ENCODE peak calls at places on chromosomes 2 and 18, in five cellular contexts. Z is adrenal gland, R is cardiac fibroblast, M is HFFc6, P is GM20000. H is an unnamed sample.

GRCh38 chr18:60202702-60203101 is 169.9 kb downstream of the MC4R start:
- DNase-seq in P (no peak), R (no peak), Z (no peak), M (no peak), H (no peak)

GRCh38 chr18:25335676-25336075 is 16.3 kb downstream of the ZNF521 start:
- DNase-seq in P (no peak), M (no peak), Z (peak), R (no peak), H (no peak)

GRCh38 chr2:100959225-100959880 is 42.7 kb upstream of the RPL31 start:
- DNase-seq in Z (no peak), M (peak), R (peak), P (no peak), H (no peak)

GRCh38 chr2:191318729-191319078 is 73.5 kb downstream of the MYO1B start:
- DNase-seq in Z (no peak), P (no peak), M (peak), R (peak), H (no peak)

GRCh38 chr2:237157551-237158102 is 71.9 kb downstream of the COPS8 start:
- DNase-seq in M (no peak), Z (no peak), R (no peak), P (no peak), H (no peak)

GRCh38 chr2:240255165-240255491 is 114.7 kb upstream of the OTOS start:
- DNase-seq in R (no peak), P (no peak), Z (no peak), M (no peak), H (no peak)

GRCh38 chr2:217912030-217913024 is 90.5 kb downstream of the TNS1 start:
- DNase-seq in P (no peak), M (no peak), Z (no peak), R (no peak), H (no peak)

GRCh38 chr2:218448934-218449333 is 30.0 kb downstream of the VIL1 start:
- DNase-seq in R (peak), M (peak), Z (no peak), P (no peak), H (no peak)

GRCh38 chr2:200873561-200873960 is 9.1 kb upstream of the CLK1 start:
- DNase-seq in M (no peak), Z (peak), P (no peak), R (no peak), H (no peak)

GRCh38 chr2:16182841-16183240 is 242.5 kb downstream of the MYCN start:
- DNase-seq in M (no peak), P (no peak), Z (no peak), R (no peak), H (no peak)

GRCh38 chr2:122412360-122412759 is 656.9 kb downstream of the TSN start:
- DNase-seq in M (no peak), P (no peak), R (no peak), Z (no peak), H (no peak)

GRCh38 chr2:220318037-220318436 is 690.6 kb downstream of the SLC4A3 start:
- DNase-seq in R (no peak), Z (no peak), P (no peak), M (no peak), H (no peak)

GRCh38 chr2:9207641-9208301 is 1.2 kb downstream of the ASAP2 start:
- DNase-seq in R (no peak), M (no peak), P (peak), Z (no peak), H (peak)

GRCh38 chr2:201154615-201155014 is 28.3 kb upstream of the CASP10 start:
- DNase-seq in M (no peak), P (no peak), R (no peak), Z (no peak), H (no peak)

GRCh38 chr2:152550386-152550785 is 166.9 kb downstream of the PRPF40A start:
- DNase-seq in Z (no peak), P (no peak), R (no peak), M (no peak), H (no peak)

GRCh38 chr2:213001285-213001910 is 150.0 kb downstream of the IKZF2 start:
- DNase-seq in Z (no peak), P (no peak), R (no peak), M (no peak), H (no peak)

GRCh38 chr18:32372381-32373061 is 98.2 kb downstream of the GAREM1 start:
- DNase-seq in Z (no peak), P (no peak), M (no peak), R (no peak), H (no peak)

GRCh38 chr2:174121178-174121577 is 127.2 kb downstream of the OLA1 start:
- DNase-seq in Z (no peak), P (no peak), M (no peak), R (no peak), H (no peak)

GRCh38 chr2:39737661-39738060 is 41.4 kb downstream of the THUMPD2 start:
- DNase-seq in P (no peak), R (peak), M (peak), Z (no peak), H (no peak)

GRCh38 chr2:69538872-69539548 is 101.8 kb upstream of the NFU1 start:
- DNase-seq in P (no peak), Z (peak), M (no peak), R (peak), H (no peak)

GRCh38 chr2:72154386-72154785 is 6.7 kb upstream of the CYP26B1 start:
- DNase-seq in M (no peak), R (no peak), Z (no peak), P (no peak), H (no peak)

GRCh38 chr2:178388287-178388686 is 62.7 kb downstream of the PRKRA start:
- DNase-seq in M (no peak), R (no peak), P (no peak), Z (no peak), H (no peak)

GRCh38 chr18:65425366-65425765 is 325.4 kb upstream of the CDH7 start:
- DNase-seq in P (no peak), M (no peak), Z (no peak), R (no peak), H (no peak)

GRCh38 chr18:23629444-23629946 is 33.2 kb downstream of the ANKRD29 start:
- DNase-seq in R (no peak), Z (no peak), P (peak), M (no peak), H (peak)

GRCh38 chr18:21740474-21740723 is 193 bp upstream of the MIB1 start:
- DNase-seq in M (peak), R (no peak), P (peak), Z (peak), H (peak)

GRCh38 chr2:132424526-132425121 is 8.0 kb downstream of the GPR39 start:
- DNase-seq in P (no peak), M (peak), Z (no peak), R (peak), H (no peak)

GRCh38 chr18:42330296-42330695 is 375.3 kb downstream of the PIK3C3 start:
- DNase-seq in P (no peak), R (peak), M (no peak), Z (no peak), H (no peak)

GRCh38 chr2:128642801-128643200 is 324.1 kb upstream of the HS6ST1 start:
- DNase-seq in R (no peak), M (no peak), P (no peak), Z (no peak), H (no peak)

GRCh38 chr2:118657451-118657850 is 190.0 kb downstream of the EN1 start:
- DNase-seq in P (no peak), Z (no peak), M (no peak), R (no peak), H (no peak)

GRCh38 chr2:180057706-180058412 is 50.8 kb upstream of the CWC22 start:
- DNase-seq in R (no peak), M (no peak), Z (no peak), P (no peak), H (no peak)

GRCh38 chr2:150572961-150573395 is 85.5 kb upstream of the RND3 start:
- DNase-seq in P (peak), Z (no peak), M (no peak), R (no peak), H (peak)

GRCh38 chr2:224400886-224401632 is 848 bp downstream of the FAM124B start:
- DNase-seq in M (no peak), R (no peak), Z (no peak), P (no peak), H (no peak)

GRCh38 chr2:85847051-85847588 is 41.7 kb downstream of the ST3GAL5 start:
- DNase-seq in P (no peak), M (no peak), Z (no peak), R (no peak), H (no peak)

GRCh38 chr2:85844486-85844885 is 44.3 kb downstream of the ST3GAL5 start:
- DNase-seq in Z (peak), P (no peak), M (no peak), R (no peak), H (no peak)

GRCh38 chr2:85840091-85840490 is 48.7 kb downstream of the ST3GAL5 start:
- DNase-seq in Z (no peak), M (no peak), R (no peak), P (peak), H (no peak)

GRCh38 chr2:85846411-85846810 is 42.4 kb downstream of the ST3GAL5 start:
- DNase-seq in P (no peak), M (peak), Z (no peak), R (peak), H (no peak)

GRCh38 chr2:85843543-85843942 is 45.2 kb downstream of the ST3GAL5 start:
- DNase-seq in P (no peak), M (no peak), Z (no peak), R (peak), H (no peak)
- TF ChIP-seq CTCF in P (no peak), M (peak), Z (peak), R (peak), H (peak)

DNA sequence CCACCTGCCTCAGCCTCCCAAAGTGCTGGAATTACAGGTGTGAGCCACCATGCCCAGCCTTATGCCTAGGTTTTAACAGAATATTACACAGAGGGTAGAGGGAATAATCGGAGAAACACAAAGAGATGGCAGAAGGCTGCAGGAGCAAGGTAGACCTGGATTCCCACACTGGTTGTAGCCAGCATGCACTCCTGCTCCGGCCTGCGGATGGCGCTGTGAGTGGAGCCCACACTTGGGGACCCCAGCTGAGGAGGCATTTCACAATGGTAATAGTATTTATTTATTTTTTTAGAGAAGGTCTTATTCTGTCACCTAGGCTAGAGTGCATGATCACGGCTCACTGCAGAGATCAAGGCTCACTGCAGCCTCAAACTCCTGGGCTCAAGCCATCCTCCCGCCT is 38.8 kb upstream of the DARS1 start:
- DNase-seq in R (no peak), M (no peak), P (no peak), Z (no peak), H (no peak)
- TF ChIP-seq CTCF in R (no peak), M (peak), P (no peak), Z (no peak), H (no peak)

GRCh38 chr18:79479114-79479760 is 83.5 kb downstream of the NFATC1 start:
- DNase-seq in M (no peak), P (no peak), R (no peak), Z (no peak), H (no peak)

GRCh38 chr18:79477711-79478483 is 82.2 kb downstream of the NFATC1 start:
- DNase-seq in M (no peak), P (no peak), Z (no peak), R (no peak), H (no peak)

GRCh38 chr18:79476918-79477685 is 81.4 kb downstream of the NFATC1 start:
- DNase-seq in R (no peak), Z (no peak), P (no peak), M (no peak), H (no peak)

GRCh38 chr18:79479761-79480161 is 84.0 kb downstream of the NFATC1 start:
- DNase-seq in P (no peak), M (no peak), Z (no peak), R (no peak), H (no peak)

DNA sequence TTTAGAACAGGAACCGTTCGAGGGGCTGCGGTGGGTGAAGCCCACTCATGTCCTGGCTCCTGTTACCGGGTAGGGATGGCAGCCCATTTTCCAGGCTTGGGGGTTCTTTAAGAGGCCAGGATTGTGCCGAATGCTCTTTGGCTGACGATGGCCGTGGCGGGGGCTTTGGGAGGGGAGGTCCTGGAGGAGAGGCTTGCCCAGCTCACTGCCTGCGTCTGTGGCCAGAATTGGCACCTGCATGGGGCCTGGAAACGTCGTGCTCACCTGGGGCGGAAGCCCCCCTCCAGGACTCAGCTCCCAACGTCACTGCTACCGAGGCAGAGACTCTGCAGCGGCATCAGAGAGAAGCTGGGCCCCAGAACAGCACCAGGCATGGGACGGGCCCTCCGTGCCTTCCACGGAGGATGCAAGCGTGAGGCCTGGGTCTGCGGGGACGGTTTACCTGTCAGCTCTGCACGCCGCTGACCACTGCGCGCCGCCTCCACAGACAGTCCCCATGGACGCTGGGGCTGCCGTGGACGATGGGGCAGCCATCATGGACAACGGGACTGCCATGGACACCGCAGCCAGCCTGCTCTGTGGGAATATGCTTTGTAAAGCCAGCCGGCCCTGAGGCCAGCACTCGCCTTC is 82.9 kb downstream of the NFATC1 start:
- DNase-seq in R (no peak), M (no peak), Z (no peak), P (no peak), H (no peak)
- TF ChIP-seq CTCF in R (no peak), M (no peak), Z (no peak), P (no peak), H (no peak)

GRCh38 chr2:126656311-126657145 is 570 bp downstream of the GYPC start:
- DNase-seq in P (peak), M (peak), R (peak), Z (peak), H (peak)

GRCh38 chr2:126658910-126659613 is 3.1 kb downstream of the GYPC start:
- DNase-seq in M (peak), Z (peak), P (peak), R (peak), H (peak)

GRCh38 chr2:126657146-126657635 is 1.2 kb downstream of the GYPC start:
- DNase-seq in R (peak), M (peak), Z (peak), P (peak), H (peak)

GRCh38 chr2:126658316-126658909 is 2.5 kb downstream of the GYPC start:
- DNase-seq in Z (no peak), P (no peak), M (no peak), R (no peak), H (no peak)

DNA sequence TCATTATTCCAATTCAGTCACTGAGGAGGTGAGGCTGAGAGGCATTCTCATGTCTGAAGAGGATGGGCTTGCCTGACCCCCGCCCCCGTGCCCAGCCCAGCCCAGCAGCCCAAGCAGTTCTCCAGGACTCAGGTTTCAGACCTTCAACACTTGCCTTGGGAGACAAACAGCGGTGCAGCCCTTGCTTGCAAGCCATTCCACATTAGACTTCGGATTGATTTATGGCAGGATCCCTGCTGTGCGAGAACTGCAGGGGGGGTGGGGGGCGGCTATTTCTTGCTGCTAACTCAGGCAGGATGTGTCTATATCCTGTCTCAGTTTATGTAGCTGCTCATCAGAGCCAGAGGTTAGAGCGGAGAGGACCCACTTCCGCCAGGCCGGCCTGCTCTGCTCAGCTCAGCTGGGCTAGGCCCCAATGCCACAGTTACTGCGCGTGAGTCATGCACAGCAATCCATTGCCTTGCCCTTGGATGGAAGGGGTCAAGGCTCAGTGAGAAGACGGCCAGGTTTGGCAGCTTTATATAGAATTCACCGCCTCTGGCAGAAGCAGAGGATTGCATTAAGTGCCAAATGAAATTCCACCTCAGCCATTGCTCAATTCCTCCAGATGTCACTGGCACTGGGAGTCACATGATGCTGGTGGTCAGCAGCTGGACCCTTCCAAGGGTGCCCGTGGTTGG is 1.8 kb downstream of the GYPC start:
- DNase-seq in R (peak), Z (peak), M (peak), P (peak), H (peak)
- TF ChIP-seq CTCF in R (peak), Z (peak), M (peak), P (no peak), H (no peak)

GRCh38 chr18:37019157-37019571 is 190.2 kb downstream of the KIAA1328 start:
- DNase-seq in Z (no peak), M (peak), R (peak), P (no peak), H (no peak)
- TF ChIP-seq CTCF in Z (no peak), M (peak), R (peak), P (no peak), H (no peak)

GRCh38 chr2:233446616-233447305 is 92.5 kb downstream of the DGKD start:
- DNase-seq in M (no peak), Z (no peak), R (no peak), P (no peak), H (no peak)

GRCh38 chr2:233448565-233448964 is 94.3 kb downstream of the DGKD start:
- DNase-seq in Z (no peak), M (no peak), P (no peak), R (peak), H (no peak)

GRCh38 chr2:233447506-233448219 is 93.4 kb downstream of the DGKD start:
- DNase-seq in R (no peak), P (no peak), M (no peak), Z (no peak), H (no peak)

GRCh38 chr2:233449071-233449901 is 95.0 kb downstream of the DGKD start:
- DNase-seq in Z (no peak), R (peak), P (no peak), M (peak), H (no peak)

DNA sequence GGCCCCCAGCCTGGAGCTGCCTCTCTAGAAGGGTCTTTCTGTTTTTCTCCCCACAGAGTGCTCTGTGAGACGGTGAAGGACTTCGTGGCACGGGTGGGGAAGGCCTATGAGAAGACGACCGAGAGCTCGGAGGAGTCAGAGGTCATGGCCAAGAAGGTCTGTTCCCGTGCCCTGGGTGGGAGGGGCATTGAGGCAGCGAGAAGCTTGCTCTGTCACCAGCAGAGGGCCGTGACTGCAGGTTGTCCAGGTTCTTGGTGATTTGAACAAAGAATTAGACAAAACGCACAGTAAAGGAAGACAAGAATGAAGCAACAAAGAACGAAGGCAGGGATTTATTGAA is 93.9 kb downstream of the DGKD start:
- DNase-seq in M (no peak), R (peak), Z (no peak), P (no peak), H (no peak)
- TF ChIP-seq CTCF in M (peak), R (peak), Z (no peak), P (no peak), H (no peak)

DNA sequence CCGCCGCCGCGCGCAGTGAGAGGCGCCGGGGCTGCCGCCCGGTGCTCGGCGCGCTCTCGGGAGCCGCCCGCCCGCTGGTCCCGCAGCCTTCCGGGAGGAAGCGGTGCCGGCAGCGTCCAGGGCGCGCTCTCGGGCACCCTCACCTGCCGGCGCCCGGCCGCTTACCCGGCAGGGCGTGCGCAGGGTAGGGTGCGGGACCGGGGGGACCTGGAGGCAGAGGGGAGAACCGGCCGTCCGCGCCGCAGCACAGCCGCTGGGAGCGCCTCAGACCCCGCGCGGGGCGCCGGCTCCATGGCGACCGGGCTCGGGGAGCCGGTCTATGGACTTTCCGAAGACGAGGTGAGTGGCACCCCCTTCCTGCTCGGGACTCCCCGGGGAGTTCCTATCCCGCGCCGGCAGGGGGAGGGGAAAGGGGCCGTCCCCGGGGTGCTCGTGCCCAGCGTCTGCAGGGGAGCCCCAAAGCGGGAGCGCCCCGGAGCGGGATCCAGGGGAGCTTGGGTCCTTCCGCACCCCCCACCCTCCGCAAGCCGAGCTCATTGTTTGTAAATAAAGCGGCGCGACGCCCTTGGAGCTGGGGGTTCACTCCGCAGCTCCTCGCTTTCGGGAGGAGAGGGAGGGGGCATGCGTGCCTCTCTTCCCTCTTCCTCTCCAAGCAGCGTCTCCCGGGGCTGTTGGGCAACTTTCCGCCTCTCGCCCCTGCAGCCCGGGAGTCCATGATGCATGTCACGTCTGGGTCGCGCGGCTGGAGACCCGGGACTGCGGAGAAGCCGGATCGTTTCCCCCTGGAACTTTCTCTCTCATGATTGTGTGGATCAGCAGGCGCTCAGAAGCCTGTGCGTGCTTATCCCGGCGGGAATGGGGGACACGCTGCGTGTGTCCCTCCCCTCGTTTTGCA is 591 bp downstream of the NEDD4L start:
- DNase-seq in M (no peak), R (peak), P (no peak), Z (peak), H (peak)
- TF ChIP-seq CTCF in M (peak), R (no peak), P (no peak), Z (no peak), H (no peak)